ENCODE peak calls at places on chromosomes 6 and 20, in six cellular contexts. P is A549; Q is naive thymus-derived CD4-positive, alpha-beta T cell; D is endodermal cell; R is cardiac muscle cell; T is HepG2. M is an unnamed sample.

GRCh38 chr20:20375862-20376261 is 8.0 kb downstream of the INSM1 start:
- DNase-seq in P (no peak), Q (no peak), D (no peak), R (no peak), T (no peak), M (no peak)

GRCh38 chr6:20559924-20560551 is 25.8 kb downstream of the CDKAL1 start:
- DNase-seq in P (no peak), Q (no peak), D (no peak), R (peak; percentile 40), T (no peak), M (no peak)

GRCh38 chr6:43014434-43014909 is 423 bp downstream of the KLHDC3 start:
- DNase-seq in P (peak; percentile 14), Q (no peak), D (no peak), R (peak; percentile 40), T (no peak), M (peak; percentile 26)

GRCh38 chr6:39357998-39358686 is 35.6 kb upstream of the KCNK16 start:
- DNase-seq in P (no peak), Q (no peak), D (no peak), R (peak; percentile 89), T (no peak), M (peak; percentile 88)

GRCh38 chr20:48609491-48609978 is 218.3 kb downstream of the PREX1 start:
- DNase-seq in P (no peak), Q (no peak), D (no peak), R (no peak), T (peak; percentile 36), M (no peak)

GRCh38 chr20:46229478-46229877 is 78.8 kb downstream of the CDH22 start:
- DNase-seq in P (no peak), Q (no peak), D (peak; percentile 72), R (no peak), T (no peak), M (no peak)

GRCh38 chr20:44714701-44715494 is at the start of gene CCN5:
- DNase-seq in P (peak; percentile 80), Q (no peak), D (no peak), R (peak; percentile 91), T (peak; percentile 68), M (peak; percentile 76)

GRCh38 chr6:33935439-33936080 is 131.8 kb upstream of the MLN start:
- DNase-seq in P (no peak), Q (no peak), D (peak; percentile 65), R (no peak), T (no peak), M (no peak)

GRCh38 chr20:63206878-63207277 is 9.1 kb downstream of the YTHDF1 start:
- DNase-seq in P (no peak), Q (no peak), D (no peak), R (no peak), T (no peak), M (no peak)

DNA sequence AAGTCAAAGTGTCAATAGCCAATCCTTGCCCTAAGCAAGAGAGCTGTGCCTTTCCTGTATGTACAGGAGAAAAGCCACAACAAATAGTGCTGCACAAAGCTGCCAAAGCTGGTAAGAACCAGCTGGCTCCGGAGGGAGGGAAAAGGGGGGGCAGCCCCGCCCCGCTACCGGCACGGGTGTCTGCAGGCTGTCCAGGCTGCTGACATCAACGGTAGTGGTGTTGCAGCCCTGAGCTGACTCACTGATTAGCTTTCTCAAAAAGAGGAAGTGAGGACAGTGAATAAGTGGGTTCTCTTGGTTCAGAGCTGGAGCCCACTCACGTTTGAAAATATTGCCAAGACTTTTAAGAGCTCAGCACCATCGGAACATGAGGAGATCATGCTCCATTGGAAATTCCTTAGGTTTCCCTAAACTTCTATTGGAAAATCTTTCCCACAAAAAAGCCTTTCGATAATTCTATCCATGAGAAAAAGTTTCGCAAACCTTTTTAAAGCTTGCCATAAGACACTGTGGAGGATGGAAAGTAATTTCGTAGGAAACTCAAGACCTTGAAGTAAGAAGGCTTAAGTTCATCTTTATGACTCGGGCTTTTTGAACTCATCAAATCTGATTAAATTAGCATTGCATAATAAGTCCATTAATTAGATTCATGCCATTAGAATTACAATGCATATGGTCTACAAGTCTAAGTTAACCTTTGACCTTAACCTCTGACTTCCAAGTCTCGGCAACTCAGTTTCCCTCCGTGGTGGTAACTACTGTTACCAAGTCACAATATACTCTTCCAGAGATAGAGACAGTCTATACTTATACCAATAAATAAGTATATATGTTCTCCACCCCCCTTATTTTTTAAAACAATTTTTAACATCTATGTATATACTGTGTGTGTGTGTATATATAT is 67.0 kb downstream of the TNFRSF21 start:
- DNase-seq in P (peak; percentile 54), Q (peak; percentile 41), D (no peak), R (peak; percentile 97), T (no peak), M (peak; percentile 88)
- H3K27ac ChIP-seq in P (peak overlapping the region; percentile 62), Q (no peak overlapping the region), D (peak overlapping the region; percentile 24), R (peak overlapping the region; percentile 67), T (no peak overlapping the region), M (peak overlapping the region; percentile 35)

GRCh38 chr6:108597601-108598315 is 37.0 kb downstream of the FOXO3 start:
- DNase-seq in P (no peak), Q (no peak), D (no peak), R (no peak), T (no peak), M (no peak)
- H3K4me1 ChIP-seq in P (peaks cover 5% of the 10 kb centered on the region), Q (peaks cover 10% of the 10 kb centered on the region), D (no peaks in the 10 kb centered on the region), R (peaks cover 28% of the 10 kb centered on the region), T (peaks cover 16% of the 10 kb centered on the region), M (peaks cover 41% of the 10 kb centered on the region)

GRCh38 chr6:52575490-52575868 is 1.4 kb downstream of the TRAM2 start:
- DNase-seq in P (no peak), Q (no peak), D (peak; percentile 60), R (no peak), T (no peak), M (no peak)
- H3K27ac ChIP-seq in P (peak overlapping the region; percentile 95), Q (peak overlapping the region; percentile 57), D (no peak overlapping the region), R (no peak overlapping the region), T (peak overlapping the region; percentile 79), M (no peak overlapping the region)

DNA sequence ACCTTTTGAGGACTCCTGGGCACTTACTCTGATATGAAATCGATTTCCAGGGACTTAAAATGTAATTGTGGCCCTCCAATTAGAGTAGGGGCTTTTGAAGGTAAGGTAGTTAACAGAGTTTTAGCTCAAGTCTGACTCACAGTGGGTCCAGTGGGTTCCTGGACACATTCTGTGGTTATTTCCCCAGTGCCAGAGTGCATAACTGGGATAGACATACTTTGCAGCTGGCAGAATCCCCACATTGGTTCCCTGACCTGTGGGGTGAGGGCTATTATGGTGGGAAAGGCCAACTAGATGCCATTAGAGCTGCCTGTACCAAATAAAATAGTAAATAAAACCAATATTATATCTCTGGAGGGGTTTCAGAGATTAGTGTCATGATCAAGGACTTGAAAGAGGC is 243.8 kb upstream of the EPHA7 start:
- DNase-seq in P (no peak), Q (no peak), D (no peak), R (no peak), T (no peak), M (no peak)
- H3K4me1 ChIP-seq in P (no peaks in the 10 kb centered on the region), Q (no peaks in the 10 kb centered on the region), D (peaks cover 4% of the 10 kb centered on the region), R (no peaks in the 10 kb centered on the region), T (no peaks in the 10 kb centered on the region), M (no peaks in the 10 kb centered on the region)

DNA sequence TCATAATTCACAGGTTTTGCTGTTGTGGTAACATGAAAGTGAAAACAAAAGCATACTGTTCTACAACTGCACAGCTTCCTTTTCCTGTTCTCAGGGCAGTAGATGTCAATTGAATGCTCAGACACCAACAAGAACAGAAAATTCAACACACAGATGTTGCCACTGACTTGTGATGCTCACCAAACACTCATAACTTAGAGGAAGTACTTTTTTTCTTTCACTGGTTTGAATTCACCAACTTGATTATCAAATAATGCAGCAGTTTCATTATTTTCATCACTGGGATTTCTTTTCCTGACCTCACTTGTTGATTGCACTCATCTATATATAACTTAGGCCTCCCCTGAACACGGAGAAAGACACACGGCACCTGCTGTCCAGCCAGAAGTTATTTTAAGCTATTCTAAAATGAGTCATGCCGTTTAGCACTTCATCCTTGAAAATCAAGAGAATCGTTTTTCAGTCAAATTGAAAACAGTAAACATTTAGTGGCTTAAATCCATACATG is 957 bp downstream of the TXLNB start:
- DNase-seq in P (no peak), Q (no peak), D (no peak), R (peak; percentile 61), T (no peak), M (peak; percentile 25)
- H3K27ac ChIP-seq in P (no peak overlapping the region), Q (peak overlapping the region; percentile 75), D (no peak overlapping the region), R (peak overlapping the region; percentile 90), T (no peak overlapping the region), M (peak overlapping the region; percentile 16)